ENCODE peak calls at places on chromosome 1, in six cellular contexts. A is hepatic stellate cell; L is AG10803; X is GM23248; V is stimulated activated naive CD4-positive, alpha-beta T cell; H is progenitor cell of endocrine pancreas. R is an unnamed sample.

GRCh38 chr1:101587749-101588148 is 350.9 kb downstream of the S1PR1 start:
- DNase-seq in L (no peak), V (no peak), A (no peak), X (peak), H (no peak), R (no peak)

GRCh38 chr1:175822575-175822974 is 79.2 kb upstream of the TNR start:
- DNase-seq in H (no peak), A (no peak), V (no peak), X (peak), L (peak), R (no peak)

GRCh38 chr1:1908506-1908791 is 6.6 kb upstream of the CALML6 start:
- DNase-seq in L (no peak), X (no peak), H (no peak), V (no peak), A (no peak), R (peak)

GRCh38 chr1:208187499-208188041 is 56.6 kb downstream of the PLXNA2 start:
- DNase-seq in L (no peak), H (no peak), A (no peak), X (no peak), V (no peak), R (no peak)

GRCh38 chr1:83761084-83761760 is 237.7 kb downstream of the TTLL7 start:
- DNase-seq in H (no peak), V (no peak), L (no peak), A (no peak), X (no peak), R (no peak)

GRCh38 chr1:153119491-153119971 is 6.2 kb upstream of the SPRR2F start:
- DNase-seq in V (no peak), L (no peak), X (no peak), H (no peak), A (no peak), R (no peak)

GRCh38 chr1:162719678-162720077 is 70.8 kb upstream of the HSD17B7 start:
- DNase-seq in X (no peak), A (no peak), V (no peak), H (no peak), L (no peak), R (no peak)

GRCh38 chr1:215277537-215277936 is 195.0 kb downstream of the KCNK2 start:
- DNase-seq in H (no peak), V (no peak), X (peak), L (peak), A (no peak), R (no peak)

GRCh38 chr1:225752245-225752644 is 25.4 kb upstream of the SRP9 start:
- DNase-seq in X (no peak), L (no peak), A (no peak), H (no peak), V (no peak), R (no peak)

GRCh38 chr1:93625582-93626327 is 55.9 kb downstream of the BCAR3 start:
- DNase-seq in L (peak), A (peak), H (no peak), V (no peak), X (peak), R (no peak)

GRCh38 chr1:235502601-235503332 is 1.5 kb downstream of the B3GALNT2 start:
- DNase-seq in A (peak), V (no peak), H (no peak), L (peak), X (peak), R (no peak)

GRCh38 chr1:44828841-44829440 is 14.1 kb downstream of the PTCH2 start:
- DNase-seq in H (no peak), X (no peak), V (no peak), A (no peak), L (no peak), R (no peak)

GRCh38 chr1:25030674-25031589 is 100.9 kb upstream of the RUNX3 start:
- DNase-seq in V (peak), L (no peak), X (peak), H (no peak), A (no peak), R (no peak)

R was measured in HAP-1.